ENCODE peak calls at places on chromosomes 11 and 22, in ten cellular contexts. One of them, this sample, is unnamed. For H3K27me3, the result is how much of the 10 kb centered on the place peaks cover.

GRCh38 chr11:13883042-13883441 is 79.5 kb upstream of the SPON1 start:
- DNase-seq in Caco-2: no peak
- DNase-seq in fibroblast of lung: no peak
- DNase-seq in HL-60: no peak
- DNase-seq in body of pancreas: no peak
- DNase-seq in PC-9: no peak
- DNase-seq in brain microvascular endothelial cell: no peak
- DNase-seq in esophagus squamous epithelium: no peak
- DNase-seq in tibial artery: no peak
- DNase-seq in keratinocyte: no peak
- DNase-seq in this sample: no peak

GRCh38 chr11:1150769-1151365 is 6.9 kb upstream of the MUC5AC start:
- DNase-seq in Caco-2: peak
- DNase-seq in fibroblast of lung: peak
- DNase-seq in HL-60: no peak
- DNase-seq in body of pancreas: no peak
- DNase-seq in PC-9: peak
- DNase-seq in brain microvascular endothelial cell: peak
- DNase-seq in esophagus squamous epithelium: no peak
- DNase-seq in tibial artery: peak
- DNase-seq in keratinocyte: no peak
- DNase-seq in this sample: no peak

GRCh38 chr11:30346068-30346688 is 23.3 kb downstream of the ARL14EP start:
- DNase-seq in Caco-2: no peak
- DNase-seq in fibroblast of lung: peak
- DNase-seq in HL-60: no peak
- DNase-seq in body of pancreas: no peak
- DNase-seq in PC-9: peak
- DNase-seq in brain microvascular endothelial cell: peak
- DNase-seq in esophagus squamous epithelium: no peak
- DNase-seq in tibial artery: no peak
- DNase-seq in keratinocyte: no peak
- DNase-seq in this sample: peak

GRCh38 chr22:37328017-37328416 is 45.7 kb downstream of the CYTH4 start:
- DNase-seq in Caco-2: no peak
- DNase-seq in fibroblast of lung: peak
- DNase-seq in HL-60: no peak
- DNase-seq in body of pancreas: no peak
- DNase-seq in PC-9: peak
- DNase-seq in brain microvascular endothelial cell: peak
- DNase-seq in esophagus squamous epithelium: no peak
- DNase-seq in tibial artery: no peak
- DNase-seq in keratinocyte: no peak
- DNase-seq in this sample: no peak

GRCh38 chr11:726278-726915 is 20.4 kb downstream of the EPS8L2 start:
- DNase-seq in Caco-2: no peak
- DNase-seq in fibroblast of lung: no peak
- DNase-seq in HL-60: peak
- DNase-seq in body of pancreas: peak
- DNase-seq in PC-9: peak
- DNase-seq in brain microvascular endothelial cell: no peak
- DNase-seq in esophagus squamous epithelium: no peak
- DNase-seq in tibial artery: no peak
- DNase-seq in keratinocyte: no peak
- DNase-seq in this sample: no peak

GRCh38 chr22:38251355-38251720 is 21.5 kb downstream of the TMEM184B start:
- DNase-seq in Caco-2: no peak
- DNase-seq in fibroblast of lung: no peak
- DNase-seq in HL-60: no peak
- DNase-seq in body of pancreas: no peak
- DNase-seq in PC-9: no peak
- DNase-seq in brain microvascular endothelial cell: no peak
- DNase-seq in esophagus squamous epithelium: no peak
- DNase-seq in tibial artery: no peak
- DNase-seq in keratinocyte: no peak
- DNase-seq in this sample: no peak

GRCh38 chr11:34599406-34599901 is 21.4 kb upstream of the EHF start:
- DNase-seq in Caco-2: peak
- DNase-seq in fibroblast of lung: peak
- DNase-seq in HL-60: no peak
- DNase-seq in body of pancreas: no peak
- DNase-seq in PC-9: peak
- DNase-seq in brain microvascular endothelial cell: peak
- DNase-seq in esophagus squamous epithelium: no peak
- DNase-seq in tibial artery: no peak
- DNase-seq in keratinocyte: peak
- DNase-seq in this sample: no peak

GRCh38 chr11:8773916-8774537 is 91.4 kb downstream of the RPL27A start:
- DNase-seq in Caco-2: no peak
- DNase-seq in fibroblast of lung: no peak
- DNase-seq in HL-60: no peak
- DNase-seq in body of pancreas: no peak
- DNase-seq in PC-9: no peak
- DNase-seq in brain microvascular endothelial cell: no peak
- DNase-seq in esophagus squamous epithelium: no peak
- DNase-seq in tibial artery: no peak
- DNase-seq in keratinocyte: no peak
- DNase-seq in this sample: no peak

GRCh38 chr22:24728790-24729637 is 45.5 kb downstream of the PIWIL3 start:
- DNase-seq in Caco-2: peak
- DNase-seq in fibroblast of lung: peak
- DNase-seq in HL-60: no peak
- DNase-seq in body of pancreas: no peak
- DNase-seq in PC-9: no peak
- DNase-seq in brain microvascular endothelial cell: peak
- DNase-seq in esophagus squamous epithelium: no peak
- DNase-seq in tibial artery: peak
- DNase-seq in keratinocyte: no peak
- DNase-seq in this sample: no peak

GRCh38 chr11:57373146-57373545 is 7.8 kb downstream of the PRG3 start:
- DNase-seq in Caco-2: no peak
- DNase-seq in fibroblast of lung: no peak
- DNase-seq in HL-60: no peak
- DNase-seq in body of pancreas: no peak
- DNase-seq in PC-9: no peak
- DNase-seq in brain microvascular endothelial cell: no peak
- DNase-seq in esophagus squamous epithelium: no peak
- DNase-seq in tibial artery: no peak
- DNase-seq in keratinocyte: no peak
- DNase-seq in this sample: no peak

GRCh38 chr11:103682318-103683184 is 353.9 kb upstream of the DDI1 start:
- DNase-seq in Caco-2: peak
- DNase-seq in fibroblast of lung: peak
- DNase-seq in HL-60: peak
- DNase-seq in body of pancreas: peak
- DNase-seq in PC-9: peak
- DNase-seq in brain microvascular endothelial cell: peak
- DNase-seq in esophagus squamous epithelium: no peak
- DNase-seq in tibial artery: peak
- DNase-seq in keratinocyte: peak
- DNase-seq in this sample: peak

GRCh38 chr11:36566407-36567053 is 1.3 kb upstream of the RAG1 start:
- DNase-seq in Caco-2: no peak
- DNase-seq in fibroblast of lung: no peak
- DNase-seq in HL-60: no peak
- DNase-seq in body of pancreas: no peak
- DNase-seq in PC-9: no peak
- DNase-seq in brain microvascular endothelial cell: no peak
- DNase-seq in esophagus squamous epithelium: no peak
- DNase-seq in tibial artery: no peak
- DNase-seq in keratinocyte: no peak
- DNase-seq in this sample: no peak

GRCh38 chr11:124768914-124769313 is 6.8 kb upstream of the ESAM start:
- DNase-seq in Caco-2: no peak
- DNase-seq in fibroblast of lung: no peak
- DNase-seq in HL-60: no peak
- DNase-seq in body of pancreas: no peak
- DNase-seq in PC-9: no peak
- DNase-seq in brain microvascular endothelial cell: no peak
- DNase-seq in esophagus squamous epithelium: no peak
- DNase-seq in tibial artery: no peak
- DNase-seq in keratinocyte: no peak
- DNase-seq in this sample: no peak
- TF ChIP-seq CTCF in Caco-2: no peak
- TF ChIP-seq CTCF in fibroblast of lung: no peak
- TF ChIP-seq CTCF in HL-60: no peak
- TF ChIP-seq CTCF in body of pancreas: no peak
- TF ChIP-seq CTCF in PC-9: no peak
- TF ChIP-seq CTCF in brain microvascular endothelial cell: no peak
- TF ChIP-seq CTCF in esophagus squamous epithelium: no peak
- TF ChIP-seq CTCF in tibial artery: no peak
- TF ChIP-seq CTCF in keratinocyte: no peak
- TF ChIP-seq CTCF in this sample: no peak

DNA sequence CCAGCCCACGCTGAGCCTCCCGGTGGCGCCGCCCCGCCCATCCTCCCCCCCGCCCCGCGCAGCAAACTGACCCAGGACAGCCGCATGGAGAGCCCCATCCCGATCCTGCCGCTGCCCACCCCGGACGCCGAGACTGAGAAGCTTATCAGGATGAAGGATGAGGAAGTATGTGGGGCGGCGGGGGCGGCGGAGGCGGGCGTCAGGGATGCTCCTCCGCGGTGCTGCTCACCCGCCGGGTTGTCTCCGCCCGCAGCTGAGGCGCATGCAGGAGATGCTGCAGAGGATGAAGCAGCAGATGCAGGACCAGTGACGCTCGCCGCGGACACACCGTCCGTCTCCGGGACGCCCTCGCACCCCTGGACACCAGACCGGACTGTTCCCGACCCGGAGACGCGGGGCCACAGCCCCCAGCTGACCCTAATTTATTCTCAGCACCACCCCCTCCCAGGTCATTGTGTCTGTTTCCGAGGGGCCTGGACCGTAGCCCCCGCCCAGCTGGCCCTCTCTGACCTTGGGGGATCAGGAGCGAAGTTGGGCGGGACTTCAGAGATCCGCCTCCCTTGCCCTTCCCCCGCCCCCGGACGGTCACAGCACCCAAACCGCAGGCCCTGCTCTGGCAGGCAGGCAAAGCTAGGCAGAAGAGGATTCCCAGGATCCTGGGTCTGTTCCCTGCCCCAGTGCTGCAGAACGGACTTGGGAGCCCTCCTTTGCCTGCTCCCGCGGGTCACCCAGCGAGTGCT is 994 bp upstream of the GP1BB start:
- DNase-seq in Caco-2: no peak
- DNase-seq in fibroblast of lung: no peak
- DNase-seq in HL-60: no peak
- DNase-seq in body of pancreas: no peak
- DNase-seq in PC-9: no peak
- DNase-seq in brain microvascular endothelial cell: no peak
- DNase-seq in esophagus squamous epithelium: no peak
- DNase-seq in tibial artery: no peak
- DNase-seq in keratinocyte: no peak
- DNase-seq in this sample: no peak
- H3K27me3 ChIP-seq in Caco-2: under half
- H3K27me3 ChIP-seq in fibroblast of lung: under half
- H3K27me3 ChIP-seq in HL-60: under half
- H3K27me3 ChIP-seq in body of pancreas: under half
- H3K27me3 ChIP-seq in PC-9: under half
- H3K27me3 ChIP-seq in brain microvascular endothelial cell: under half
- H3K27me3 ChIP-seq in esophagus squamous epithelium: half or more
- H3K27me3 ChIP-seq in tibial artery: under half
- H3K27me3 ChIP-seq in keratinocyte: half or more
- H3K27me3 ChIP-seq in this sample: half or more

GRCh38 chr11:134950692-134951304 is 538.8 kb upstream of the B3GAT1 start:
- DNase-seq in Caco-2: no peak
- DNase-seq in fibroblast of lung: peak
- DNase-seq in HL-60: no peak
- DNase-seq in body of pancreas: no peak
- DNase-seq in PC-9: no peak
- DNase-seq in brain microvascular endothelial cell: peak
- DNase-seq in esophagus squamous epithelium: no peak
- DNase-seq in tibial artery: no peak
- DNase-seq in keratinocyte: no peak
- DNase-seq in this sample: no peak

GRCh38 chr11:134949716-134950115 is 537.7 kb upstream of the B3GAT1 start:
- DNase-seq in Caco-2: no peak
- DNase-seq in fibroblast of lung: peak
- DNase-seq in HL-60: no peak
- DNase-seq in body of pancreas: no peak
- DNase-seq in PC-9: no peak
- DNase-seq in brain microvascular endothelial cell: peak
- DNase-seq in esophagus squamous epithelium: no peak
- DNase-seq in tibial artery: no peak
- DNase-seq in keratinocyte: no peak
- DNase-seq in this sample: no peak

GRCh38 chr11:134947556-134947955 is 535.5 kb upstream of the B3GAT1 start:
- DNase-seq in Caco-2: no peak
- DNase-seq in fibroblast of lung: no peak
- DNase-seq in HL-60: no peak
- DNase-seq in body of pancreas: no peak
- DNase-seq in PC-9: no peak
- DNase-seq in brain microvascular endothelial cell: no peak
- DNase-seq in esophagus squamous epithelium: no peak
- DNase-seq in tibial artery: no peak
- DNase-seq in keratinocyte: no peak
- DNase-seq in this sample: no peak

GRCh38 chr11:134949121-134949591 is 537.1 kb upstream of the B3GAT1 start:
- DNase-seq in Caco-2: no peak
- DNase-seq in fibroblast of lung: peak
- DNase-seq in HL-60: no peak
- DNase-seq in body of pancreas: no peak
- DNase-seq in PC-9: no peak
- DNase-seq in brain microvascular endothelial cell: peak
- DNase-seq in esophagus squamous epithelium: no peak
- DNase-seq in tibial artery: peak
- DNase-seq in keratinocyte: no peak
- DNase-seq in this sample: peak

GRCh38 chr11:134951305-134951700 is 539.3 kb upstream of the B3GAT1 start:
- DNase-seq in Caco-2: no peak
- DNase-seq in fibroblast of lung: peak
- DNase-seq in HL-60: no peak
- DNase-seq in body of pancreas: no peak
- DNase-seq in PC-9: no peak
- DNase-seq in brain microvascular endothelial cell: peak
- DNase-seq in esophagus squamous epithelium: no peak
- DNase-seq in tibial artery: peak
- DNase-seq in keratinocyte: no peak
- DNase-seq in this sample: no peak
- H3K4me3 ChIP-seq in Caco-2: no peak
- H3K4me3 ChIP-seq in fibroblast of lung: no peak
- H3K4me3 ChIP-seq in HL-60: no peak
- H3K4me3 ChIP-seq in body of pancreas: no peak
- H3K4me3 ChIP-seq in PC-9: no peak
- H3K4me3 ChIP-seq in brain microvascular endothelial cell: no peak
- H3K4me3 ChIP-seq in esophagus squamous epithelium: no peak
- H3K4me3 ChIP-seq in tibial artery: no peak
- H3K4me3 ChIP-seq in keratinocyte: no peak
- H3K4me3 ChIP-seq in this sample: no peak

DNA sequence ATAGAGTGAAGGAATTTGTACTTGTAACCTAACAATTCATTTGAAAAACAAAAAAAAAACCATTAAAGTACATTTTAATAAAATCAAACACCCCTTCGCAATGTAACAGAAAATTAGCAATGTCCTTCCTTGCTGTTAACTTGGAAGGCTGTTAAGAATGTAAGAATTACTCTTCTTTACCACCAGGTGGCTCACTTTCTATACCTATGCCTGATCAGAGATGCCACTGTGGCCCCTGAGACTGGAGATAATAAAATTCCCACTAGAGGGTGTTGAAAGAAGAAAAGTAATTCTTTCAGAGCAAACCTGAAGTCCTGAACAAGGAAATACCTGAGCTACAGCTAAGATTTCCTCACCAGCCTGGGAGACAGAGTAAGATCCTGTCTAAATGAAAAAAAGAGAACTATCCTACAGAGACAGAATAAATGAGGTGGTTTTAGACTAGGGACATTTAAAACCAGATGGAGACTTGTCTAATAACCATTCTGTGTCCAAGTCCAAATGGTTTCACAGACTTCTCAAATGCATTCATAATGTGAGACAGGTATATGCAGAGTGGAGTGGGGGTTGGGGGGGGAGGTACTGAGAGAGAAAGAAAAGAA is 1089.3 kb downstream of the FAM181B start:
- DNase-seq in Caco-2: peak
- DNase-seq in fibroblast of lung: peak
- DNase-seq in HL-60: peak
- DNase-seq in body of pancreas: no peak
- DNase-seq in PC-9: peak
- DNase-seq in brain microvascular endothelial cell: peak
- DNase-seq in esophagus squamous epithelium: no peak
- DNase-seq in tibial artery: no peak
- DNase-seq in keratinocyte: peak
- DNase-seq in this sample: peak
- TF ChIP-seq CTCF in Caco-2: peak
- TF ChIP-seq CTCF in fibroblast of lung: peak
- TF ChIP-seq CTCF in HL-60: peak
- TF ChIP-seq CTCF in body of pancreas: peak
- TF ChIP-seq CTCF in PC-9: peak
- TF ChIP-seq CTCF in brain microvascular endothelial cell: peak
- TF ChIP-seq CTCF in esophagus squamous epithelium: peak
- TF ChIP-seq CTCF in tibial artery: peak
- TF ChIP-seq CTCF in keratinocyte: peak
- TF ChIP-seq CTCF in this sample: peak